ENCODE peak calls at places on chromosomes 11 and 22, in four cellular contexts. U is HFF-Myc, L is MM.1S, W is AG10803. Z is an unnamed sample.
A peak's percentile ranks its signal among the peaks of the same experiment; 100 is the strongest.

GRCh38 chr11:122642971-122643370 is 12.6 kb upstream of the UBASH3B start:
- DNase-seq in U (no peak), L (no peak), W (no peak), Z (no peak)

GRCh38 chr11:129023968-129024676 is 81.5 kb upstream of the TP53AIP1 start:
- DNase-seq in U (no peak), L (peak; percentile 14), W (no peak), Z (no peak)

GRCh38 chr11:130873766-130874165 is 42.5 kb downstream of the SNX19 start:
- DNase-seq in U (no peak), L (no peak), W (peak; percentile 32), Z (no peak)

GRCh38 chr11:60756307-60757032 is at the start of gene MS4A15:
- DNase-seq in U (no peak), L (peak; percentile 80), W (peak; percentile 3), Z (no peak)

GRCh38 chr11:18383388-18384156 is 10.8 kb upstream of the LDHA start:
- DNase-seq in U (peak; percentile 99), L (peak; percentile 8), W (peak; percentile 99), Z (peak; percentile 57)

GRCh38 chr11:57502870-57503269 is 12.6 kb downstream of the SLC43A1 start:
- DNase-seq in U (no peak), L (no peak), W (no peak), Z (no peak)

GRCh38 chr22:24990344-24990905 is 37.9 kb downstream of the KIAA1671 start:
- DNase-seq in U (no peak), L (no peak), W (no peak), Z (no peak)

GRCh38 chr11:74683279-74683871 is 47.9 kb downstream of the CHRDL2 start:
- DNase-seq in U (no peak), L (no peak), W (peak; percentile 25), Z (no peak)

GRCh38 chr11:706439-706956 is 467 bp downstream of the EPS8L2 start:
- DNase-seq in U (no peak), L (no peak), W (peak; percentile 43), Z (no peak)

GRCh38 chr11:102955624-102956023 is at the start of gene MMP13:
- DNase-seq in U (no peak), L (no peak), W (no peak), Z (peak; percentile 87)

GRCh38 chr11:6219359-6219758 is 14.0 kb downstream of the C11orf42 start:
- DNase-seq in U (peak; percentile 65), L (no peak), W (peak; percentile 94), Z (peak; percentile 80)

GRCh38 chr22:19959043-19959586 is 17.5 kb upstream of the TXNRD2 start:
- DNase-seq in U (no peak), L (no peak), W (peak; percentile 35), Z (no peak)

GRCh38 chr11:313787-314547 is at the start of gene IFITM1:
- DNase-seq in U (peak; percentile 80), L (peak; percentile 55), W (peak; percentile 83), Z (peak; percentile 75)

DNA sequence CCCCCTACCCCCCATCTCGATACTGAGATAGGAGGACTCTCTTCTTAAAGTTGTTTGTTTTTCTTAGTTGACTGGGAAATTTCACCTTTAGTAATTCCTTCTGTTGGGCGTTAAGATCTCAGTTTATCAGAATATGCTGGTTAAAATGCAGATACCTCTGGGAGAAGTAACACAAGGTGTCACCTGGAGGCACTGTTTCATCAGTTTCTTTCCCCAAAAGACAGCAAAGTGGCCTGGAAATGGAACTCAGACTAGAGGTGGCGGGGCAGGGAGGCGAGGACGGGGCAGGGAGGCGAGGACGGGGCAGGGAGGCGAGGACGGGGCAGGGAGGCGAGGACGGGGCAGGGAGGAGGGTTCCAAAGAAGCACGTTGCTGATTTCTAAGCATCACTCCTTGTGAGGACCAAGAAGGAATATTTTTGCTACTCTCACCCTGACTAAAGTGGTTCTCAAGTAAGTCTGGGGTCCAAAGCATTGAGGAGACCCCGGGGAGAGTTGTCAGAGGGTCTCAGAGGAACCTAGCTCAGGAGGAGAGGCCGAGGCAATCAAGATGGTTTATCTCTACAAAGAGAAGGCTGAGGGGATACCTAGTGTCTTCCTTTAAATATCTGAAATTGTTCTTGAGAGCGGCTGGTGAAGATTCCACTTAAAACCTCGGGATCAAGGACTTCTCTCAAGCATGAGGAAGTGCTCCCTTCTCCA is 147.0 kb upstream of the B3GAT1 start:
- DNase-seq in U (no peak), L (no peak), W (no peak), Z (no peak)
- TF ChIP-seq CTCF in U (no peak), L (no peak), W (no peak), Z (no peak)

GRCh38 chr11:3867209-3868071 is 12.0 kb downstream of the STIM1 start:
- DNase-seq in U (no peak), L (peak; percentile 75), W (peak; percentile 55), Z (no peak)
- H3K4me3 ChIP-seq in U (no peak overlapping the region), L (no peak overlapping the region), W (no peak overlapping the region), Z (no peak overlapping the region)

GRCh38 chr11:126282742-126283591 is at the start of gene TIRAP:
- DNase-seq in U (no peak), L (peak; percentile 61), W (peak; percentile 52), Z (no peak)
- TF ChIP-seq CTCF in U (no peak), L (no peak), W (no peak), Z (no peak)

GRCh38 chr22:31625661-31626426 is 36.2 kb downstream of the PISD start:
- DNase-seq in U (no peak), L (no peak), W (no peak), Z (no peak)
- H3K4me3 ChIP-seq in U (no peak overlapping the region), L (no peak overlapping the region), W (no peak overlapping the region), Z (peak overlapping the region; percentile 15)

DNA sequence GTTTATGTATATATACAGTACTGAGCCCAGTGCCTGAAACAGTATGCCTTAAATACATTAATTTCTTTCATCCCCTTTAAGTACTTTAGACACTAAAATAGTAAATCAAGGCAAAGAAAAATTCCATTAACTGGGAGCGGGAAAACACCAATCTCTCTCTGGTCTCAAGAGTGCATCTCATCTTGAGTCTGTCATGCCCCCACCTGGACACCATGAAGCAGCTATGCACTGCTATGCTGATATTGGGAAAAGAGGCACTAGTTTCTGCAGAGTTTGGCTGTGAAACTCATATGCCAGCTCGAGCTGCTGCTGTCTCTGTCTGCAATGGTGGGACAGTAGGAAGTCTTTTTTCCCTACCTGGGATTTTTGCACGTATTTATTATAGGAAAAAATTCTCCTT is 754.4 kb upstream of the RAG2 start:
- DNase-seq in U (no peak), L (no peak), W (no peak), Z (no peak)
- TF ChIP-seq CTCF in U (no peak), L (no peak), W (no peak), Z (no peak)